ENCODE peak calls at places on chromosomes 5 and 9, in five cellular contexts. R is Caco-2, J is IMR-90, K is prostate gland, D is kidney epithelial cell. A is an unnamed sample.
A peak's percentile ranks its signal among the peaks of the same experiment; 100 is the strongest.

GRCh38 chr9:93089481-93089991 is 6.5 kb upstream of the CARD19 start:
- DNase-seq in R (no peak), J (no peak), K (no peak), D (no peak), A (no peak)

GRCh38 chr9:136059851-136060670 is 35.0 kb downstream of the NACC2 start:
- DNase-seq in R (peak; percentile 21), J (peak; percentile 62), K (no peak), D (no peak), A (peak; percentile 80)

GRCh38 chr9:88791105-88791805 is 200.0 kb upstream of the S1PR3 start:
- DNase-seq in R (no peak), J (peak; percentile 92), K (no peak), D (no peak), A (peak; percentile 63)

GRCh38 chr9:6355728-6356127 is 27.6 kb downstream of the TPD52L3 start:
- DNase-seq in R (no peak), J (peak; percentile 84), K (no peak), D (peak; percentile 42), A (no peak)

GRCh38 chr9:95551406-95551805 is 34.6 kb upstream of the PTCH1 start:
- DNase-seq in R (no peak), J (no peak), K (no peak), D (no peak), A (no peak)

GRCh38 chr9:31541626-31542025 is 842.8 kb upstream of the ACO1 start:
- DNase-seq in R (no peak), J (no peak), K (no peak), D (no peak), A (no peak)

GRCh38 chr9:73265876-73266275 is 114.2 kb downstream of the ANXA1 start:
- DNase-seq in R (no peak), J (no peak), K (no peak), D (no peak), A (no peak)

GRCh38 chr5:65483474-65484346 is 2.0 kb upstream of the ADAMTS6 start:
- DNase-seq in R (no peak), J (peak; percentile 86), K (no peak), D (no peak), A (no peak)

GRCh38 chr5:162323471-162323870 is 255.9 kb downstream of the GABRG2 start:
- DNase-seq in R (no peak), J (no peak), K (no peak), D (no peak), A (no peak)

GRCh38 chr5:154756203-154756870 is 1.2 kb downstream of the LARP1 start:
- DNase-seq in R (peak; percentile 60), J (no peak), K (peak; percentile 35), D (no peak), A (no peak)

GRCh38 chr5:171835066-171835465 is 49.4 kb downstream of the SMIM23 start:
- DNase-seq in R (no peak), J (no peak), K (no peak), D (no peak), A (no peak)

GRCh38 chr9:136981588-136982231 is 1.1 kb upstream of the LCNL1 start:
- DNase-seq in R (no peak), J (no peak), K (no peak), D (no peak), A (no peak)

GRCh38 chr5:79333852-79334557 is 98.1 kb downstream of the JMY start:
- DNase-seq in R (no peak), J (no peak), K (no peak), D (no peak), A (no peak)

GRCh38 chr5:139763584-139764249 is 31.9 kb upstream of the PSD2 start:
- DNase-seq in R (no peak), J (no peak), K (no peak), D (no peak), A (no peak)
- TF ChIP-seq CTCF in R (no peak), J (no peak), K (no peak), D (no peak), A (no peak)

DNA sequence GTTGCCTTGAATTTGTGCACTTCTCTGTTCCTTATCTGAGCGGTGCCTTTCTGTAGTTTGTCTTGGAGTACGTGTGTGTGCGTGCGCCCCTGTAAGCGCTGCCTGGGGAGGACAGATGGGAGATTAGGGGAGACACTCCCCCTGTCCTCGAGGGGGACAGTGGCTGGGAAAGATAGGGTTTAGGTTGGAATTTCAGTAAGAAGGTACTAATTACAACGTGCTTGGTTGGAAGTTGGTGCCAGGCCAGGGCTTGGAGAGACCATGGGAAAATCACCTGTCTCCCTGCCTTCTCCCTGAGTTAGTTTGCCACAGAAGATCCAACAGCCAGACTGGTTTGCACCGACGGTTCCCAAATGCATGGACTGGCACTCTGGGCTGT is 73.2 kb downstream of the PIK3R1 start:
- DNase-seq in R (no peak), J (no peak), K (peak; percentile 50), D (no peak), A (no peak)
- H3K4me3 ChIP-seq in R (peak overlapping the region; percentile 42), J (peak overlapping the region; percentile 48), K (peak overlapping the region; percentile 42), D (peak overlapping the region; percentile 49), A (peak overlapping the region; percentile 60)

GRCh38 chr5:35229076-35230042 is 928 bp downstream of the PRLR start:
- DNase-seq in R (peak; percentile 83), J (no peak), K (peak; percentile 22), D (no peak), A (no peak)
- TF ChIP-seq CTCF in R (peak; percentile 69), J (no peak), K (no peak), D (peak; percentile 46), A (no peak)

GRCh38 chr5:177604116-177604521 is 4.2 kb downstream of the B4GALT7 start:
- DNase-seq in R (no peak), J (no peak), K (no peak), D (no peak), A (no peak)
- H3K4me3 ChIP-seq in R (no peak overlapping the region), J (no peak overlapping the region), K (no peak overlapping the region), D (no peak overlapping the region), A (no peak overlapping the region)

DNA sequence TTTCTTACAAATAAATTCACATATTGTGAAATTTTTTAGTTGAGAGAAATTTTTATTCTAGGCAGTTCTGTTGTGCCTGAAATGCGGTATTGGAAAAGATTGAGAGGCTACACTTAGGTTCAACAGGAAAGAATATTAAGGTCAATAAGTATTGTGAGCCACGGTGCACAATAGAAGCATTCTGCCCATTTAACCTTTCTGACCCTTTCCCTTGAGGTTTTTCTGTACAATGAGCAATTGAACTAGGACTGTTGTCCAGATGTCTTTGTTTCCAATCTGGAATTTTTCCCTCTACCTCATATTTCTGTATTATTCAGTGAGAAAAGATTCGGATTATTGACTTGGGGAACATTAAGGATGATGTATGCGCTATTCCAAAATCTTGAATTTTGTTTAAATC is 205.2 kb downstream of the NR3C1 start:
- DNase-seq in R (no peak), J (no peak), K (no peak), D (no peak), A (no peak)
- TF ChIP-seq CTCF in R (no peak), J (no peak), K (no peak), D (no peak), A (no peak)

GRCh38 chr5:139667730-139668063 is 19.5 kb downstream of the CXXC5 start:
- DNase-seq in R (no peak), J (peak; percentile 60), K (no peak), D (no peak), A (no peak)
- H3K4me3 ChIP-seq in R (no peak overlapping the region), J (peak overlapping the region; percentile 14), K (peak overlapping the region; percentile 43), D (no peak overlapping the region), A (peak overlapping the region; percentile 47)

DNA sequence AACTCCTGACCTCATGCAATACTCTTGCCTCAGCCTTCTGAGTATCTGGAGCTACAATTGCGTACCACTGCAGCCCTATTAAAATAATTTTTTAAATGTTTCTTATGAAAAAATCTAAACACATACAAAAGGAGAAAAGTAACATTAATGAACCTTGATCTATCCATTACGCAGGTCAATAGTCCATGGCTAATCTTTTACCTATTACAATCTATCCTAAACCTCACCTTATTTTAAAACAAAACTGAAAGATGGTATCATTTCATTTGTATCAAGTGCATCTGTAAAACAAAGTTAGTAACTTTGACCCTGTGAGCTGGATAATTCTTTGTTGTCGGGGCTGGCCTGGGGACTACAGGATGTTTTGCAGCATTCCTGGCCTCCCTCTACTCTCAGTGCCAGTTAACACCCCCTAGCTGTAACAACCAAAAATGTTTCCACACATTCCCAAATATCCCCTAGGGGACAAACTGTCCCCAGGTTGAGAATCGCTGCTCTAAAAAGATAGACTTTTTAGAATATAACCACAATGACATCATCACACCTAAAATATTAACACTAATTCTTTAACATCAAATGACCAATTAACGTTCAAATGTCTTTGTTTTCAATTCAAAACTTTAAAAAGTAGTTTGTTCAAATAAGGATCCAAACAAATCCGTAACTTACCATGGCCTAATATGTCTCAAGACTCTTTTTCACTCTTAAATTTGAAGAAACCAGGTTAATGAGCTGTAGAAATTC is 54.8 kb downstream of the RNF38 start:
- DNase-seq in R (no peak), J (no peak), K (no peak), D (no peak), A (no peak)
- TF ChIP-seq CTCF in R (peak; percentile 30), J (no peak), K (no peak), D (no peak), A (no peak)

GRCh38 chr5:180658774-180659564 is 9.6 kb upstream of the FLT4 start:
- DNase-seq in R (no peak), J (no peak), K (no peak), D (no peak), A (no peak)
- H3K4me3 ChIP-seq in R (no peak overlapping the region), J (no peak overlapping the region), K (no peak overlapping the region), D (no peak overlapping the region), A (no peak overlapping the region)

GRCh38 chr5:10607666-10608442 is 44.0 kb downstream of the ANKRD33B start:
- DNase-seq in R (no peak), J (peak; percentile 72), K (no peak), D (no peak), A (no peak)
- TF ChIP-seq CTCF in R (no peak), J (peak; percentile 35), K (no peak), D (no peak), A (no peak)

A was measured in AG04449.